ENCODE peak calls at places on chromosomes 2 and 18, in eight cellular contexts. One of them, this sample, is unnamed.

GRCh38 chr2:140657657-140658056 is 1473.2 kb downstream of the LRP1B start:
- DNase-seq in OCI-LY7: no peak
- DNase-seq in WTC11: no peak
- DNase-seq in HFF-Myc: no peak
- DNase-seq in endothelial cell: no peak
- DNase-seq in neural crest cell: no peak
- DNase-seq in neural progenitor cell: no peak
- DNase-seq in MCF 10A: no peak
- DNase-seq in this sample: no peak

GRCh38 chr2:105400138-105400540 is 1.3 kb upstream of the FHL2 start:
- DNase-seq in WTC11: no peak
- DNase-seq in MCF 10A: no peak
- DNase-seq in neural progenitor cell: no peak
- DNase-seq in HFF-Myc: no peak
- DNase-seq in endothelial cell: no peak
- DNase-seq in neural crest cell: no peak
- DNase-seq in OCI-LY7: no peak
- DNase-seq in this sample: no peak

GRCh38 chr18:54830260-54830659 is 2.0 kb downstream of the RAB27B start:
- DNase-seq in neural progenitor cell: no peak
- DNase-seq in MCF 10A: peak
- DNase-seq in endothelial cell: no peak
- DNase-seq in HFF-Myc: no peak
- DNase-seq in OCI-LY7: no peak
- DNase-seq in WTC11: no peak
- DNase-seq in neural crest cell: no peak
- DNase-seq in this sample: no peak

GRCh38 chr2:88483200-88483599 is 30.7 kb upstream of the FOXI3 start:
- DNase-seq in neural crest cell: no peak
- DNase-seq in WTC11: no peak
- DNase-seq in neural progenitor cell: no peak
- DNase-seq in HFF-Myc: no peak
- DNase-seq in endothelial cell: no peak
- DNase-seq in OCI-LY7: no peak
- DNase-seq in MCF 10A: no peak
- DNase-seq in this sample: no peak

GRCh38 chr2:33021542-33022259 is 74.9 kb downstream of the LTBP1 start:
- DNase-seq in WTC11: no peak
- DNase-seq in OCI-LY7: no peak
- DNase-seq in endothelial cell: no peak
- DNase-seq in MCF 10A: no peak
- DNase-seq in neural progenitor cell: no peak
- DNase-seq in HFF-Myc: peak
- DNase-seq in neural crest cell: no peak
- DNase-seq in this sample: no peak

GRCh38 chr2:11203480-11203879 is 48.2 kb downstream of the SLC66A3 start:
- DNase-seq in WTC11: no peak
- DNase-seq in neural progenitor cell: no peak
- DNase-seq in endothelial cell: no peak
- DNase-seq in MCF 10A: peak
- DNase-seq in neural crest cell: no peak
- DNase-seq in HFF-Myc: peak
- DNase-seq in OCI-LY7: no peak
- DNase-seq in this sample: peak

GRCh38 chr2:133377021-133377481 is 191.2 kb downstream of the NCKAP5 start:
- DNase-seq in OCI-LY7: no peak
- DNase-seq in neural progenitor cell: no peak
- DNase-seq in HFF-Myc: no peak
- DNase-seq in neural crest cell: no peak
- DNase-seq in MCF 10A: no peak
- DNase-seq in endothelial cell: no peak
- DNase-seq in WTC11: no peak
- DNase-seq in this sample: no peak

GRCh38 chr2:74991977-74992376 is 33.5 kb downstream of the POLE4 start:
- DNase-seq in HFF-Myc: peak
- DNase-seq in MCF 10A: no peak
- DNase-seq in neural progenitor cell: no peak
- DNase-seq in endothelial cell: no peak
- DNase-seq in neural crest cell: no peak
- DNase-seq in OCI-LY7: no peak
- DNase-seq in WTC11: no peak
- DNase-seq in this sample: no peak

GRCh38 chr2:3278521-3279218 is 98.9 kb downstream of the EIPR1 start:
- DNase-seq in WTC11: no peak
- DNase-seq in neural progenitor cell: no peak
- DNase-seq in HFF-Myc: no peak
- DNase-seq in MCF 10A: no peak
- DNase-seq in OCI-LY7: no peak
- DNase-seq in endothelial cell: no peak
- DNase-seq in neural crest cell: no peak
- DNase-seq in this sample: no peak

GRCh38 chr2:18498531-18498930 is 61.9 kb downstream of the RDH14 start:
- DNase-seq in neural crest cell: no peak
- DNase-seq in HFF-Myc: no peak
- DNase-seq in OCI-LY7: no peak
- DNase-seq in endothelial cell: no peak
- DNase-seq in MCF 10A: no peak
- DNase-seq in neural progenitor cell: no peak
- DNase-seq in WTC11: no peak
- DNase-seq in this sample: no peak

GRCh38 chr2:157032019-157032418 is 225.5 kb upstream of the GALNT5 start:
- DNase-seq in endothelial cell: no peak
- DNase-seq in WTC11: no peak
- DNase-seq in OCI-LY7: no peak
- DNase-seq in neural crest cell: no peak
- DNase-seq in MCF 10A: peak
- DNase-seq in HFF-Myc: peak
- DNase-seq in neural progenitor cell: no peak
- DNase-seq in this sample: no peak

GRCh38 chr2:8674420-8675009 is 7.3 kb upstream of the ID2 start:
- DNase-seq in OCI-LY7: no peak
- DNase-seq in neural progenitor cell: no peak
- DNase-seq in HFF-Myc: no peak
- DNase-seq in endothelial cell: no peak
- DNase-seq in neural crest cell: no peak
- DNase-seq in MCF 10A: no peak
- DNase-seq in WTC11: no peak
- DNase-seq in this sample: no peak

GRCh38 chr18:68833756-68834155 is 35.9 kb downstream of the CCDC102B start:
- DNase-seq in neural progenitor cell: no peak
- DNase-seq in neural crest cell: no peak
- DNase-seq in WTC11: no peak
- DNase-seq in OCI-LY7: no peak
- DNase-seq in HFF-Myc: no peak
- DNase-seq in endothelial cell: no peak
- DNase-seq in MCF 10A: no peak
- DNase-seq in this sample: no peak

GRCh38 chr2:85503611-85504433 is 35.1 kb upstream of the MAT2A start:
- DNase-seq in WTC11: no peak
- DNase-seq in HFF-Myc: peak
- DNase-seq in neural progenitor cell: no peak
- DNase-seq in OCI-LY7: no peak
- DNase-seq in MCF 10A: peak
- DNase-seq in neural crest cell: no peak
- DNase-seq in endothelial cell: no peak
- DNase-seq in this sample: peak

GRCh38 chr2:36376319-36376765 is 20.8 kb downstream of the CRIM1 start:
- DNase-seq in endothelial cell: no peak
- DNase-seq in MCF 10A: peak
- DNase-seq in HFF-Myc: no peak
- DNase-seq in neural crest cell: no peak
- DNase-seq in OCI-LY7: no peak
- DNase-seq in neural progenitor cell: no peak
- DNase-seq in WTC11: no peak
- DNase-seq in this sample: no peak

GRCh38 chr2:51085679-51086078 is 53.7 kb upstream of the NRXN1 start:
- DNase-seq in WTC11: no peak
- DNase-seq in HFF-Myc: no peak
- DNase-seq in OCI-LY7: no peak
- DNase-seq in MCF 10A: no peak
- DNase-seq in endothelial cell: no peak
- DNase-seq in neural crest cell: no peak
- DNase-seq in neural progenitor cell: no peak
- DNase-seq in this sample: no peak

GRCh38 chr18:28080876-28081300 is 96.0 kb downstream of the CDH2 start:
- DNase-seq in WTC11: no peak
- DNase-seq in neural progenitor cell: no peak
- DNase-seq in neural crest cell: no peak
- DNase-seq in HFF-Myc: no peak
- DNase-seq in MCF 10A: no peak
- DNase-seq in OCI-LY7: peak
- DNase-seq in endothelial cell: no peak
- DNase-seq in this sample: no peak

GRCh38 chr2:226490172-226490571 is 309.4 kb downstream of the IRS1 start:
- DNase-seq in HFF-Myc: no peak
- DNase-seq in WTC11: no peak
- DNase-seq in endothelial cell: no peak
- DNase-seq in neural progenitor cell: no peak
- DNase-seq in MCF 10A: peak
- DNase-seq in neural crest cell: no peak
- DNase-seq in OCI-LY7: no peak
- DNase-seq in this sample: no peak

GRCh38 chr2:42900226-42900744 is 107.9 kb upstream of the HAAO start:
- DNase-seq in MCF 10A: no peak
- DNase-seq in HFF-Myc: peak
- DNase-seq in OCI-LY7: no peak
- DNase-seq in neural progenitor cell: no peak
- DNase-seq in neural crest cell: no peak
- DNase-seq in endothelial cell: no peak
- DNase-seq in WTC11: no peak
- DNase-seq in this sample: peak

GRCh38 chr2:180990337-180990736 is 9.9 kb downstream of the UBE2E3 start:
- DNase-seq in neural crest cell: no peak
- DNase-seq in OCI-LY7: no peak
- DNase-seq in MCF 10A: no peak
- DNase-seq in endothelial cell: no peak
- DNase-seq in HFF-Myc: no peak
- DNase-seq in neural progenitor cell: no peak
- DNase-seq in WTC11: no peak
- DNase-seq in this sample: no peak

GRCh38 chr2:169237939-169238338 is 124.4 kb downstream of the LRP2 start:
- DNase-seq in endothelial cell: no peak
- DNase-seq in OCI-LY7: no peak
- DNase-seq in neural crest cell: no peak
- DNase-seq in neural progenitor cell: no peak
- DNase-seq in HFF-Myc: no peak
- DNase-seq in MCF 10A: no peak
- DNase-seq in WTC11: no peak
- DNase-seq in this sample: no peak

GRCh38 chr2:15619076-15619475 is 27.4 kb downstream of the DDX1 start:
- DNase-seq in neural crest cell: no peak
- DNase-seq in WTC11: no peak
- DNase-seq in OCI-LY7: no peak
- DNase-seq in HFF-Myc: no peak
- DNase-seq in MCF 10A: no peak
- DNase-seq in endothelial cell: no peak
- DNase-seq in neural progenitor cell: no peak
- DNase-seq in this sample: no peak

GRCh38 chr2:24871852-24872323 is 48.1 kb downstream of the ADCY3 start:
- DNase-seq in WTC11: no peak
- DNase-seq in MCF 10A: peak
- DNase-seq in endothelial cell: no peak
- DNase-seq in neural crest cell: no peak
- DNase-seq in HFF-Myc: no peak
- DNase-seq in neural progenitor cell: no peak
- DNase-seq in OCI-LY7: no peak
- DNase-seq in this sample: no peak

GRCh38 chr2:110101280-110101844 is 14.3 kb downstream of the MALL start:
- DNase-seq in WTC11: no peak
- DNase-seq in neural crest cell: no peak
- DNase-seq in MCF 10A: peak
- DNase-seq in neural progenitor cell: no peak
- DNase-seq in OCI-LY7: no peak
- DNase-seq in endothelial cell: peak
- DNase-seq in HFF-Myc: peak
- DNase-seq in this sample: no peak

GRCh38 chr2:29782087-29782486 is 139.3 kb downstream of the ALK start:
- DNase-seq in OCI-LY7: no peak
- DNase-seq in neural crest cell: no peak
- DNase-seq in MCF 10A: no peak
- DNase-seq in WTC11: no peak
- DNase-seq in endothelial cell: no peak
- DNase-seq in HFF-Myc: no peak
- DNase-seq in neural progenitor cell: no peak
- DNase-seq in this sample: no peak
- TF ChIP-seq CTCF in OCI-LY7: no peak
- TF ChIP-seq CTCF in neural crest cell: no peak
- TF ChIP-seq CTCF in MCF 10A: no peak
- TF ChIP-seq CTCF in WTC11: no peak
- TF ChIP-seq CTCF in endothelial cell: no peak
- TF ChIP-seq CTCF in HFF-Myc: no peak
- TF ChIP-seq CTCF in neural progenitor cell: no peak
- TF ChIP-seq CTCF in this sample: no peak

DNA sequence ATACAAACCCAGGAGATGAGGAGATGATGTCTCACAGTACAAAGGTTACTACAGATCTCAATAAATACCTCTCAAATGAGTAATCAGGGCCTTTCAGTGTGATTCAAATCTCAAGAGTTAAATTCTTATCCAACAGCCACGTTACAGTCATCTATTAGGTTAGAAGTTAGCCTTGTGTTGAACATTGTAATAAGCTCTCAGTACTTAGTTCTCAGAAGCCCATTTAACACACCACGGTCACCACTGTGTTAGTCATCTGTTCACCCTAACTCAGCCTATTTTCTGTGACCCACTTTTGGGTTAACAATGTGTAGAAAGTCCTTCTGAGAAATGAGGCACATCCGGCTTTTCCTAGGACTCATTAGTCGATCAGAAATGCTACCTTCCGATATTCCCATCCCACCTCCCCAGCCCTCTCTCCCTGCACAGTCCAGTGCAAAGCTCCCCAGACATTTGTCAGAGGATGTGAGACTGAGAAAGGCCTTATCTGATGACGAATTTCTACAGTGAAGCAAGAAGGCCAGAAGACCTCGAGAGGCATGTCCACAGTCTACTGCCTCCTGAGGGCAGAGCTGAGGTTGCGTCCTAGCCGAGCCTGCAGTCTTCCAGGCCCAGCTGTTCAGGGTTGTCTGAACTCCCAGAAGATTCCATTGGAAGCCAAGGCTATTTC is 92.5 kb downstream of the ACTR2 start:
- DNase-seq in neural progenitor cell: no peak
- DNase-seq in HFF-Myc: peak
- DNase-seq in OCI-LY7: peak
- DNase-seq in endothelial cell: no peak
- DNase-seq in WTC11: no peak
- DNase-seq in MCF 10A: peak
- DNase-seq in neural crest cell: no peak
- DNase-seq in this sample: peak
- TF ChIP-seq CTCF in neural progenitor cell: peak
- TF ChIP-seq CTCF in HFF-Myc: peak
- TF ChIP-seq CTCF in OCI-LY7: peak
- TF ChIP-seq CTCF in endothelial cell: no peak
- TF ChIP-seq CTCF in WTC11: no peak
- TF ChIP-seq CTCF in MCF 10A: peak
- TF ChIP-seq CTCF in neural crest cell: peak
- TF ChIP-seq CTCF in this sample: no peak

GRCh38 chr18:50644807-50645206 is 84.9 kb downstream of the MAPK4 start:
- DNase-seq in endothelial cell: peak
- DNase-seq in HFF-Myc: no peak
- DNase-seq in MCF 10A: peak
- DNase-seq in neural crest cell: no peak
- DNase-seq in OCI-LY7: no peak
- DNase-seq in WTC11: peak
- DNase-seq in neural progenitor cell: peak
- DNase-seq in this sample: peak
- TF ChIP-seq CTCF in endothelial cell: no peak
- TF ChIP-seq CTCF in HFF-Myc: peak
- TF ChIP-seq CTCF in MCF 10A: no peak
- TF ChIP-seq CTCF in neural crest cell: peak
- TF ChIP-seq CTCF in OCI-LY7: peak
- TF ChIP-seq CTCF in WTC11: no peak
- TF ChIP-seq CTCF in neural progenitor cell: peak
- TF ChIP-seq CTCF in this sample: peak

GRCh38 chr2:189465478-189465877 is 24.2 kb downstream of the WDR75 start:
- DNase-seq in endothelial cell: no peak
- DNase-seq in MCF 10A: no peak
- DNase-seq in OCI-LY7: no peak
- DNase-seq in neural crest cell: no peak
- DNase-seq in neural progenitor cell: no peak
- DNase-seq in HFF-Myc: no peak
- DNase-seq in WTC11: no peak
- DNase-seq in this sample: no peak
- TF ChIP-seq CTCF in endothelial cell: no peak
- TF ChIP-seq CTCF in MCF 10A: no peak
- TF ChIP-seq CTCF in OCI-LY7: no peak
- TF ChIP-seq CTCF in neural crest cell: no peak
- TF ChIP-seq CTCF in neural progenitor cell: no peak
- TF ChIP-seq CTCF in HFF-Myc: no peak
- TF ChIP-seq CTCF in WTC11: no peak
- TF ChIP-seq CTCF in this sample: no peak